ENCODE peak calls at places on chromosomes 7 and 10, in seven cellular contexts. X is AML-193, F is posterior vena cava, T is HFFc6, V is occipital lobe, R is immature natural killer cell, N is erythroblast. K is an unnamed sample.

GRCh38 chr10:76839276-76839675 is 798.3 kb downstream of the KCNMA1 start:
- DNase-seq in X (no peak), T (no peak), V (no peak), N (no peak), F (no peak), R (no peak), K (no peak)

GRCh38 chr10:52466464-52466863 is 152.4 kb downstream of the DKK1 start:
- DNase-seq in X (no peak), F (no peak), R (no peak), N (no peak), V (no peak), T (no peak), K (no peak)

GRCh38 chr7:68846926-68847325 is 751.3 kb upstream of the AUTS2 start:
- DNase-seq in N (no peak), V (no peak), X (no peak), T (no peak), R (no peak), F (no peak), K (no peak)

GRCh38 chr10:73244866-73245477 is 2.1 kb downstream of the DNAJC9 start:
- DNase-seq in N (peak), T (no peak), V (no peak), F (no peak), R (no peak), X (no peak), K (no peak)

GRCh38 chr7:13860734-13861133 is 128.7 kb downstream of the ETV1 start:
- DNase-seq in V (no peak), N (no peak), R (no peak), T (no peak), F (no peak), X (no peak), K (peak)

GRCh38 chr7:127440206-127440605 is 47.7 kb upstream of the ZNF800 start:
- DNase-seq in F (no peak), X (no peak), R (no peak), T (no peak), V (no peak), N (no peak), K (no peak)

GRCh38 chr10:28668363-28669226 is 8.7 kb upstream of the BAMBI start:
- DNase-seq in F (peak), R (no peak), N (peak), V (no peak), X (no peak), T (no peak), K (peak)

GRCh38 chr7:27183682-27184341 is 1.2 kb downstream of the HOXA11 start:
- DNase-seq in V (no peak), R (no peak), X (no peak), T (no peak), N (no peak), F (no peak), K (peak)

GRCh38 chr7:122767339-122767738 is 64.6 kb upstream of the RNF148 start:
- DNase-seq in V (no peak), R (no peak), N (no peak), X (no peak), F (no peak), T (no peak), K (no peak)

GRCh38 chr7:46229409-46229808 is 308.3 kb upstream of the IGFBP3 start:
- DNase-seq in V (no peak), X (no peak), N (no peak), R (no peak), F (no peak), T (peak), K (peak)

GRCh38 chr10:15316144-15316543 is 54.9 kb downstream of the FAM171A1 start:
- DNase-seq in R (no peak), X (no peak), V (no peak), N (no peak), T (no peak), F (no peak), K (no peak)

GRCh38 chr10:5540080-5540479 is 15.3 kb downstream of the CALML3 start:
- DNase-seq in X (no peak), V (no peak), F (peak), T (no peak), N (no peak), R (no peak), K (no peak)

GRCh38 chr10:112721080-112721698 is 228.9 kb upstream of the TCF7L2 start:
- DNase-seq in T (peak), V (no peak), X (peak), R (no peak), N (peak), F (no peak), K (peak)

GRCh38 chr7:2670720-2671391 is 17.1 kb upstream of the AMZ1 start:
- DNase-seq in R (peak), T (peak), N (peak), X (peak), V (peak), F (peak), K (peak)

K was measured in kidney tubule cell.